ENCODE peak calls at places on chromosomes 2 and 18, in five cellular contexts. M is Calu3, H is H9, W is spleen, J is neural progenitor cell. E is an unnamed sample.

GRCh38 chr2:238291550-238292281 is 3.3 kb upstream of the PER2 start:
- DNase-seq in W (peak), M (no peak), H (no peak), J (no peak), E (no peak)

GRCh38 chr2:95348609-95349567 is 51.7 kb downstream of the KCNIP3 start:
- DNase-seq in J (no peak), M (no peak), H (peak), W (no peak), E (no peak)

GRCh38 chr2:232628466-232629200 is 4.8 kb upstream of the EFHD1 start:
- DNase-seq in M (no peak), H (no peak), W (no peak), J (peak), E (no peak)

GRCh38 chr2:72148975-72149555 is 1.4 kb upstream of the CYP26B1 start:
- DNase-seq in H (peak), M (no peak), W (peak), J (peak), E (peak)

GRCh38 chr2:233233618-233234230 is 17.7 kb upstream of the ATG16L1 start:
- DNase-seq in J (no peak), M (no peak), H (no peak), W (no peak), E (no peak)

GRCh38 chr2:174035981-174036742 is 71.0 kb upstream of the SP3 start:
- DNase-seq in M (no peak), W (no peak), J (no peak), H (no peak), E (no peak)

GRCh38 chr2:96205888-96206287 is 2.7 kb downstream of the STARD7 start:
- DNase-seq in M (no peak), J (no peak), H (no peak), W (no peak), E (no peak)

GRCh38 chr2:3137651-3138300 is 239.8 kb downstream of the EIPR1 start:
- DNase-seq in H (no peak), M (no peak), W (no peak), J (no peak), E (no peak)

GRCh38 chr2:229734410-229734809 is 20.1 kb upstream of the DNER start:
- DNase-seq in M (no peak), J (no peak), H (no peak), W (no peak), E (no peak)

GRCh38 chr2:187037310-187037709 is 188.3 kb upstream of the ZSWIM2 start:
- DNase-seq in W (no peak), M (no peak), H (no peak), J (no peak), E (no peak)

GRCh38 chr18:30465131-30465530 is 577.4 kb downstream of the DSC3 start:
- DNase-seq in W (no peak), M (no peak), H (no peak), J (no peak), E (no peak)

GRCh38 chr2:68155618-68156017 is 2.1 kb upstream of the PNO1 start:
- DNase-seq in J (no peak), W (no peak), H (no peak), M (no peak), E (no peak)

GRCh38 chr2:68157002-68157401 is 686 bp upstream of the PNO1 start:
- DNase-seq in M (no peak), W (peak), H (no peak), J (peak), E (peak)

GRCh38 chr2:68158134-68158447 is 403 bp downstream of the PNO1 start:
- DNase-seq in M (no peak), H (no peak), J (no peak), W (no peak), E (no peak)

GRCh38 chr2:68156419-68156818 is 1.3 kb upstream of the PNO1 start:
- DNase-seq in H (no peak), J (no peak), M (no peak), W (no peak), E (no peak)

GRCh38 chr2:68157402-68158133 is at the start of gene PNO1:
- DNase-seq in M (peak), H (peak), W (peak), J (peak), E (peak)
- TF ChIP-seq CTCF in M (no peak), H (no peak), W (peak), J (no peak), E (peak)

DNA sequence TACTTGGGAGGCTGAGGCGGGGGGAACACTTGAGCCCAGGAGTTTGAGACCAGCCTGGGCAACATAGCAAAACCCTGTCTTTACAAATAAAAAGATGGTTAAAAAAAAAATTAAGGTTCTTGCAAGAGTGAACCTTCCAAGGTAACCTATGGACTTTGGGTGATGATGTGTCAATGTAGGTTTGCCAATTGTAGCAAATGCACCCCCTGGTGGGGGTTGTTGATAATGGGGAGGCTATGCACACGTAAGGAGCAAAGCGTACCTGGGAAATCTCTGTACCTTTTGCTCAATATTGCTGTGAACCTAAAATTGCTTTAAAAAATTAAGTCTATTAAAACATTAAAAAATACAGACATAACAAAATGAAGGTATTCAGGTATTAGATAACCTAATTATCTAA is 70.4 kb downstream of the CWC22 start:
- DNase-seq in M (peak), W (no peak), H (peak), J (peak), E (peak)
- TF ChIP-seq CTCF in M (peak), W (peak), H (peak), J (peak), E (peak)

DNA sequence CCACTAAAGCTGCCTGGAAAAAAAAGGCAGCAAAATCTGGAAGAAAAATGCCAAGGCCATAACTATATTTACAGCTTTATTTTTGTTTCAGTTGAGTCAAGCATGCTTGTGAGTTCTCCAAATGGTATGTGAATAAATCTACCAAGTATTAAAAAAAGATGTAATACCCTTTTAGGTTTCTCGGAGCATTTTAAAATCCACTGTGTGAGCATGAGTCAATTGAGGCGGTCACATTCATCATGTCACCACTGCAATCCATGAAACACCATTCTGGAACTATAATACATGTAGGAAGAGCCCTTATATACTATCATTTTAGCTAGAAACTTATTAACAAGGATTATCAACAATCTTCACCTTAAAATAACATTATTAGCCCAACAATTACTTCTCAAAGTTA is 24.1 kb upstream of the C2orf42 start:
- DNase-seq in W (no peak), M (no peak), H (no peak), J (no peak), E (no peak)
- TF ChIP-seq CTCF in W (no peak), M (no peak), H (no peak), J (no peak), E (no peak)

GRCh38 chr2:177772529-177772928 is 300.0 kb downstream of the PDE11A start:
- DNase-seq in W (no peak), H (no peak), M (peak), J (peak), E (no peak)
- TF ChIP-seq CTCF in W (peak), H (peak), M (peak), J (peak), E (peak)

GRCh38 chr18:47150029-47150823 is at the start of gene HDHD2:
- DNase-seq in M (peak), J (peak), H (peak), W (peak), E (peak)
- TF ChIP-seq CTCF in M (no peak), J (no peak), H (no peak), W (no peak), E (no peak)

GRCh38 chr2:240865391-240865790 is 3.2 kb upstream of the AGXT start:
- DNase-seq in W (no peak), J (no peak), H (no peak), M (no peak), E (no peak)
- TF ChIP-seq CTCF in W (no peak), J (no peak), H (no peak), M (no peak), E (no peak)

GRCh38 chr18:13319629-13320028 is 101.1 kb downstream of the LDLRAD4 start:
- DNase-seq in M (no peak), W (no peak), J (no peak), H (no peak), E (no peak)

GRCh38 chr18:13318644-13319501 is 100.3 kb downstream of the LDLRAD4 start:
- DNase-seq in M (no peak), J (no peak), H (no peak), W (no peak), E (no peak)

GRCh38 chr18:13321923-13322322 is 103.4 kb downstream of the LDLRAD4 start:
- DNase-seq in J (no peak), W (no peak), M (no peak), H (no peak), E (no peak)

GRCh38 chr18:13320891-13321425 is 102.4 kb downstream of the LDLRAD4 start:
- DNase-seq in M (no peak), J (no peak), W (no peak), H (peak), E (no peak)

GRCh38 chr18:13320133-13320532 is 101.6 kb downstream of the LDLRAD4 start:
- DNase-seq in W (no peak), J (no peak), M (no peak), H (no peak), E (no peak)
- TF ChIP-seq CTCF in W (no peak), J (no peak), M (no peak), H (no peak), E (no peak)

GRCh38 chr18:48206887-48207286 is 202.3 kb downstream of the ZBTB7C start:
- DNase-seq in H (no peak), W (no peak), J (no peak), M (no peak), E (no peak)

GRCh38 chr18:48203961-48204666 is 205.1 kb downstream of the ZBTB7C start:
- DNase-seq in J (no peak), H (no peak), M (no peak), W (no peak), E (no peak)

GRCh38 chr18:48208432-48208948 is 200.7 kb downstream of the ZBTB7C start:
- DNase-seq in W (no peak), J (no peak), H (no peak), M (no peak), E (no peak)

GRCh38 chr18:48203288-48203945 is 205.8 kb downstream of the ZBTB7C start:
- DNase-seq in H (no peak), J (no peak), W (no peak), M (no peak), E (no peak)

DNA sequence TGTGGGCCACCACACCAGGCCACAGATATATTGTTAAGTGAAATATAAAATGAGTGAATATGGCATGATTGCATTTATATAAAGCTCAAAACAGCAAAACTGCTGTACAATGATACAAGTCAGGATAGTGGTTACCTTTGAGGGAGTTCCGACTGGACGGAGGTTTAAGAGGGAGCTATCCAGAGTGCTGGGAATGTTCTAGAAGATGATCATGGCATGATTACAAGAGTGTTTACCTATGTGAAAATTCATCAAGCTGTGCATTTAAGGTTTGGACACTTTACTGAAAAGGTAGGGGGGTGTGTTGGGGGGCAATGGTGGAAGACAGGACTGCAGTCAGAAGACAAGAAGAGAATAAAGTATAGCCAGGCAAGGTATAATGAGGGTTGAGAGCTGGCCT is 201.4 kb downstream of the ZBTB7C start:
- DNase-seq in H (no peak), W (no peak), M (no peak), J (no peak), E (no peak)
- TF ChIP-seq CTCF in H (no peak), W (no peak), M (no peak), J (no peak), E (no peak)

GRCh38 chr2:109318150-109318948 is 189.3 kb downstream of the SH3RF3 start:
- DNase-seq in M (no peak), J (peak), W (no peak), H (no peak), E (no peak)
- TF ChIP-seq CTCF in M (no peak), J (no peak), W (peak), H (no peak), E (no peak)